ENCODE peak calls at places on chromosomes 6 and 20, in nine cellular contexts. One of them, this sample, is unnamed. For H3K4me1, the result is how much of the 10 kb centered on the place peaks cover.

GRCh38 chr6:166861304-166861703 is 95.0 kb downstream of the RNASET2 start:
- DNase-seq in naive thymus-derived CD4-positive, alpha-beta T cell: no peak
- DNase-seq in CD4-positive, CD25-positive, alpha-beta regulatory T cell: no peak
- DNase-seq in ascending aorta: no peak
- DNase-seq in heart right ventricle: no peak
- DNase-seq in kidney: no peak
- DNase-seq in GM12878: no peak
- DNase-seq in small intestine: no peak
- DNase-seq in gastrocnemius medialis: no peak
- DNase-seq in this sample: no peak

GRCh38 chr6:50849781-50850180 is 31.1 kb downstream of the TFAP2B start:
- DNase-seq in naive thymus-derived CD4-positive, alpha-beta T cell: no peak
- DNase-seq in CD4-positive, CD25-positive, alpha-beta regulatory T cell: no peak
- DNase-seq in ascending aorta: no peak
- DNase-seq in heart right ventricle: no peak
- DNase-seq in kidney: peak
- DNase-seq in GM12878: no peak
- DNase-seq in small intestine: no peak
- DNase-seq in gastrocnemius medialis: no peak
- DNase-seq in this sample: no peak

GRCh38 chr20:32880635-32881034 is 21.9 kb downstream of the EFCAB8 start:
- DNase-seq in naive thymus-derived CD4-positive, alpha-beta T cell: no peak
- DNase-seq in CD4-positive, CD25-positive, alpha-beta regulatory T cell: no peak
- DNase-seq in ascending aorta: no peak
- DNase-seq in heart right ventricle: no peak
- DNase-seq in kidney: no peak
- DNase-seq in GM12878: no peak
- DNase-seq in small intestine: no peak
- DNase-seq in gastrocnemius medialis: no peak
- DNase-seq in this sample: no peak

GRCh38 chr6:16725145-16725864 is 36.0 kb downstream of the ATXN1 start:
- DNase-seq in naive thymus-derived CD4-positive, alpha-beta T cell: no peak
- DNase-seq in CD4-positive, CD25-positive, alpha-beta regulatory T cell: no peak
- DNase-seq in ascending aorta: no peak
- DNase-seq in heart right ventricle: no peak
- DNase-seq in kidney: no peak
- DNase-seq in GM12878: no peak
- DNase-seq in small intestine: no peak
- DNase-seq in gastrocnemius medialis: no peak
- DNase-seq in this sample: no peak

GRCh38 chr6:2876210-2877056 is 26.7 kb downstream of the SERPINB9 start:
- DNase-seq in naive thymus-derived CD4-positive, alpha-beta T cell: no peak
- DNase-seq in CD4-positive, CD25-positive, alpha-beta regulatory T cell: peak
- DNase-seq in ascending aorta: peak
- DNase-seq in heart right ventricle: peak
- DNase-seq in kidney: peak
- DNase-seq in GM12878: no peak
- DNase-seq in small intestine: peak
- DNase-seq in gastrocnemius medialis: peak
- DNase-seq in this sample: peak

GRCh38 chr6:169240125-169240524 is 13.5 kb downstream of the THBS2 start:
- DNase-seq in naive thymus-derived CD4-positive, alpha-beta T cell: no peak
- DNase-seq in CD4-positive, CD25-positive, alpha-beta regulatory T cell: no peak
- DNase-seq in ascending aorta: no peak
- DNase-seq in heart right ventricle: no peak
- DNase-seq in kidney: peak
- DNase-seq in GM12878: no peak
- DNase-seq in small intestine: no peak
- DNase-seq in gastrocnemius medialis: no peak
- DNase-seq in this sample: no peak

GRCh38 chr6:144134176-144134575 is 16.1 kb upstream of the STX11 start:
- DNase-seq in naive thymus-derived CD4-positive, alpha-beta T cell: no peak
- DNase-seq in CD4-positive, CD25-positive, alpha-beta regulatory T cell: no peak
- DNase-seq in ascending aorta: no peak
- DNase-seq in heart right ventricle: no peak
- DNase-seq in kidney: no peak
- DNase-seq in GM12878: no peak
- DNase-seq in small intestine: no peak
- DNase-seq in gastrocnemius medialis: no peak
- DNase-seq in this sample: no peak

GRCh38 chr6:21639316-21639715 is 45.8 kb downstream of the SOX4 start:
- DNase-seq in naive thymus-derived CD4-positive, alpha-beta T cell: no peak
- DNase-seq in CD4-positive, CD25-positive, alpha-beta regulatory T cell: no peak
- DNase-seq in ascending aorta: no peak
- DNase-seq in heart right ventricle: no peak
- DNase-seq in kidney: no peak
- DNase-seq in GM12878: no peak
- DNase-seq in small intestine: no peak
- DNase-seq in gastrocnemius medialis: no peak
- DNase-seq in this sample: no peak

GRCh38 chr6:22028403-22028802 is 268.4 kb downstream of the PRL start:
- DNase-seq in naive thymus-derived CD4-positive, alpha-beta T cell: no peak
- DNase-seq in CD4-positive, CD25-positive, alpha-beta regulatory T cell: no peak
- DNase-seq in ascending aorta: no peak
- DNase-seq in heart right ventricle: no peak
- DNase-seq in kidney: no peak
- DNase-seq in GM12878: no peak
- DNase-seq in small intestine: no peak
- DNase-seq in gastrocnemius medialis: no peak
- DNase-seq in this sample: no peak

GRCh38 chr6:24929255-24929654 is 6.5 kb downstream of the RIPOR2 start:
- DNase-seq in naive thymus-derived CD4-positive, alpha-beta T cell: no peak
- DNase-seq in CD4-positive, CD25-positive, alpha-beta regulatory T cell: peak
- DNase-seq in ascending aorta: no peak
- DNase-seq in heart right ventricle: no peak
- DNase-seq in kidney: no peak
- DNase-seq in GM12878: no peak
- DNase-seq in small intestine: peak
- DNase-seq in gastrocnemius medialis: no peak
- DNase-seq in this sample: no peak
- H3K4me3 ChIP-seq in naive thymus-derived CD4-positive, alpha-beta T cell: peak
- H3K4me3 ChIP-seq in CD4-positive, CD25-positive, alpha-beta regulatory T cell: peak
- H3K4me3 ChIP-seq in ascending aorta: no peak
- H3K4me3 ChIP-seq in heart right ventricle: no peak
- H3K4me3 ChIP-seq in kidney: no peak
- H3K4me3 ChIP-seq in GM12878: peak
- H3K4me3 ChIP-seq in small intestine: no peak
- H3K4me3 ChIP-seq in gastrocnemius medialis: no peak
- H3K4me3 ChIP-seq in this sample: no peak

GRCh38 chr6:158042245-158042798 is 60.7 kb downstream of the SYNJ2 start:
- DNase-seq in naive thymus-derived CD4-positive, alpha-beta T cell: no peak
- DNase-seq in CD4-positive, CD25-positive, alpha-beta regulatory T cell: no peak
- DNase-seq in ascending aorta: peak
- DNase-seq in heart right ventricle: no peak
- DNase-seq in kidney: peak
- DNase-seq in GM12878: no peak
- DNase-seq in small intestine: no peak
- DNase-seq in gastrocnemius medialis: peak
- DNase-seq in this sample: peak

GRCh38 chr6:158043008-158043407 is 61.3 kb downstream of the SYNJ2 start:
- DNase-seq in naive thymus-derived CD4-positive, alpha-beta T cell: no peak
- DNase-seq in CD4-positive, CD25-positive, alpha-beta regulatory T cell: no peak
- DNase-seq in ascending aorta: no peak
- DNase-seq in heart right ventricle: no peak
- DNase-seq in kidney: peak
- DNase-seq in GM12878: no peak
- DNase-seq in small intestine: no peak
- DNase-seq in gastrocnemius medialis: peak
- DNase-seq in this sample: peak

GRCh38 chr6:158044525-158044888 is 62.8 kb downstream of the SYNJ2 start:
- DNase-seq in naive thymus-derived CD4-positive, alpha-beta T cell: no peak
- DNase-seq in CD4-positive, CD25-positive, alpha-beta regulatory T cell: no peak
- DNase-seq in ascending aorta: no peak
- DNase-seq in heart right ventricle: no peak
- DNase-seq in kidney: no peak
- DNase-seq in GM12878: no peak
- DNase-seq in small intestine: peak
- DNase-seq in gastrocnemius medialis: no peak
- DNase-seq in this sample: no peak

GRCh38 chr6:158041788-158042187 is 60.1 kb downstream of the SYNJ2 start:
- DNase-seq in naive thymus-derived CD4-positive, alpha-beta T cell: no peak
- DNase-seq in CD4-positive, CD25-positive, alpha-beta regulatory T cell: no peak
- DNase-seq in ascending aorta: no peak
- DNase-seq in heart right ventricle: no peak
- DNase-seq in kidney: peak
- DNase-seq in GM12878: no peak
- DNase-seq in small intestine: no peak
- DNase-seq in gastrocnemius medialis: peak
- DNase-seq in this sample: peak

GRCh38 chr6:158043586-158044524 is 62.2 kb downstream of the SYNJ2 start:
- DNase-seq in naive thymus-derived CD4-positive, alpha-beta T cell: no peak
- DNase-seq in CD4-positive, CD25-positive, alpha-beta regulatory T cell: no peak
- DNase-seq in ascending aorta: peak
- DNase-seq in heart right ventricle: peak
- DNase-seq in kidney: peak
- DNase-seq in GM12878: no peak
- DNase-seq in small intestine: peak
- DNase-seq in gastrocnemius medialis: peak
- DNase-seq in this sample: peak
- H3K27ac ChIP-seq in naive thymus-derived CD4-positive, alpha-beta T cell: no peak
- H3K27ac ChIP-seq in CD4-positive, CD25-positive, alpha-beta regulatory T cell: no peak
- H3K27ac ChIP-seq in ascending aorta: peak
- H3K27ac ChIP-seq in heart right ventricle: peak
- H3K27ac ChIP-seq in kidney: no peak
- H3K27ac ChIP-seq in GM12878: no peak
- H3K27ac ChIP-seq in small intestine: no peak
- H3K27ac ChIP-seq in gastrocnemius medialis: peak
- H3K27ac ChIP-seq in this sample: no peak

GRCh38 chr20:1437222-1437904 is 29.3 kb downstream of the NSFL1C start:
- DNase-seq in naive thymus-derived CD4-positive, alpha-beta T cell: peak
- DNase-seq in CD4-positive, CD25-positive, alpha-beta regulatory T cell: peak
- DNase-seq in ascending aorta: peak
- DNase-seq in heart right ventricle: peak
- DNase-seq in kidney: peak
- DNase-seq in GM12878: peak
- DNase-seq in small intestine: peak
- DNase-seq in gastrocnemius medialis: peak
- DNase-seq in this sample: peak

GRCh38 chr20:1441133-1441532 is 25.5 kb downstream of the NSFL1C start:
- DNase-seq in naive thymus-derived CD4-positive, alpha-beta T cell: peak
- DNase-seq in CD4-positive, CD25-positive, alpha-beta regulatory T cell: no peak
- DNase-seq in ascending aorta: no peak
- DNase-seq in heart right ventricle: no peak
- DNase-seq in kidney: no peak
- DNase-seq in GM12878: no peak
- DNase-seq in small intestine: no peak
- DNase-seq in gastrocnemius medialis: no peak
- DNase-seq in this sample: no peak

GRCh38 chr20:1442304-1442703 is 24.3 kb downstream of the NSFL1C start:
- DNase-seq in naive thymus-derived CD4-positive, alpha-beta T cell: no peak
- DNase-seq in CD4-positive, CD25-positive, alpha-beta regulatory T cell: no peak
- DNase-seq in ascending aorta: no peak
- DNase-seq in heart right ventricle: no peak
- DNase-seq in kidney: no peak
- DNase-seq in GM12878: no peak
- DNase-seq in small intestine: no peak
- DNase-seq in gastrocnemius medialis: no peak
- DNase-seq in this sample: no peak

GRCh38 chr20:1438361-1438760 is 28.3 kb downstream of the NSFL1C start:
- DNase-seq in naive thymus-derived CD4-positive, alpha-beta T cell: no peak
- DNase-seq in CD4-positive, CD25-positive, alpha-beta regulatory T cell: no peak
- DNase-seq in ascending aorta: no peak
- DNase-seq in heart right ventricle: no peak
- DNase-seq in kidney: no peak
- DNase-seq in GM12878: no peak
- DNase-seq in small intestine: no peak
- DNase-seq in gastrocnemius medialis: no peak
- DNase-seq in this sample: no peak

GRCh38 chr20:1440024-1440423 is 26.6 kb downstream of the NSFL1C start:
- DNase-seq in naive thymus-derived CD4-positive, alpha-beta T cell: no peak
- DNase-seq in CD4-positive, CD25-positive, alpha-beta regulatory T cell: peak
- DNase-seq in ascending aorta: no peak
- DNase-seq in heart right ventricle: no peak
- DNase-seq in kidney: no peak
- DNase-seq in GM12878: no peak
- DNase-seq in small intestine: no peak
- DNase-seq in gastrocnemius medialis: no peak
- DNase-seq in this sample: no peak
- H3K4me1 ChIP-seq in naive thymus-derived CD4-positive, alpha-beta T cell: under half
- H3K4me1 ChIP-seq in CD4-positive, CD25-positive, alpha-beta regulatory T cell: under half
- H3K4me1 ChIP-seq in ascending aorta: under half
- H3K4me1 ChIP-seq in heart right ventricle: under half
- H3K4me1 ChIP-seq in kidney: under half
- H3K4me1 ChIP-seq in GM12878: under half
- H3K4me1 ChIP-seq in small intestine: under half
- H3K4me1 ChIP-seq in gastrocnemius medialis: under half
- H3K4me1 ChIP-seq in this sample: under half

GRCh38 chr6:154404791-154405400 is 48.3 kb upstream of the IPCEF1 start:
- DNase-seq in naive thymus-derived CD4-positive, alpha-beta T cell: no peak
- DNase-seq in CD4-positive, CD25-positive, alpha-beta regulatory T cell: peak
- DNase-seq in ascending aorta: no peak
- DNase-seq in heart right ventricle: no peak
- DNase-seq in kidney: no peak
- DNase-seq in GM12878: no peak
- DNase-seq in small intestine: no peak
- DNase-seq in gastrocnemius medialis: no peak
- DNase-seq in this sample: no peak
- H3K4me3 ChIP-seq in naive thymus-derived CD4-positive, alpha-beta T cell: no peak
- H3K4me3 ChIP-seq in CD4-positive, CD25-positive, alpha-beta regulatory T cell: peak
- H3K4me3 ChIP-seq in ascending aorta: peak
- H3K4me3 ChIP-seq in heart right ventricle: no peak
- H3K4me3 ChIP-seq in kidney: no peak
- H3K4me3 ChIP-seq in GM12878: no peak
- H3K4me3 ChIP-seq in small intestine: no peak
- H3K4me3 ChIP-seq in gastrocnemius medialis: no peak
- H3K4me3 ChIP-seq in this sample: no peak

DNA sequence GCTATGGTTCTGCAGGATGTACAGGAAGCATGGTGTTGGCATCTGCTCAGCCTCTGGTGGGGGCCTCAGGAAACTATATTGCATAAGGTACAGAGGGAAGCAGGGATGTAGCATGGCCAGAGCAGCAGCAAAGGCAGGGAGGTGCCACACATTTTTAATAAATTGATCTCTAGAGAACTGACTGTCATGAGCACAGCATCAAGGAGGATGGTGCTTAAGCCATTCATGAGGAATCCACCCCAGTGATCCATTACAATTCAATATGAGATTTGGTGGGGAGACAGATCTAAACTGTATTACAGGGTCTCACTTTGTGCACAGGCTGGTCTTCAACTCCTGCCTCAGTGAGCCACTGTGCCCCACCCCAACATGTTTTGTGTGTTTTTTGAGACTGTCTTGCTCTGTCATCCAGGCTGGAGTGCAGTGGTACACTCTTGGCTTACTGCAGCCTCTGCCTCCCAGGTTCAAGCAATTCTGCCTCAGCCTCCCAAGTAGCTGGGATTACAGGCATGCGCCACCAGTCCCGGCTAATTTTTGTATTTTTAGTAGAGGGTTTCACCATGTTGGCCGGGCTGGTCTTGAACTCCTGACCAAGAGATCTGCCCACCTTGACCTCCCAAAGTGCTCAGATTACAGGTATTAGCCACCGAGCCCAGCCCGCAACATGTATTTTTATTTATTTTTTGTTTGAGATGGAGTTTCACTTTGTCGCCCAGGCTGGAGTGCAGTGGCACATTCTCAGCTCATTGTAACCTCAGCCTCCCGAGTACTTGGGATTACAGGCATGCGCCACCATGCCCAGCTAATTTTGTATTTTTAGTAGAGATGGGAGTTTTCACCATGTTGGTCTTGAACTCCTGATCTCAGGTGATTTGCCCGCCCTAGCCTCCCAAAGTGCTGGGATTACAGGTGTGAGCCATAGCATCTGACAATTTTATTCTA is 10.3 kb downstream of the HSPA1B start:
- DNase-seq in naive thymus-derived CD4-positive, alpha-beta T cell: no peak
- DNase-seq in CD4-positive, CD25-positive, alpha-beta regulatory T cell: no peak
- DNase-seq in ascending aorta: no peak
- DNase-seq in heart right ventricle: no peak
- DNase-seq in kidney: peak
- DNase-seq in GM12878: no peak
- DNase-seq in small intestine: no peak
- DNase-seq in gastrocnemius medialis: no peak
- DNase-seq in this sample: no peak
- H3K27ac ChIP-seq in naive thymus-derived CD4-positive, alpha-beta T cell: peak
- H3K27ac ChIP-seq in CD4-positive, CD25-positive, alpha-beta regulatory T cell: peak
- H3K27ac ChIP-seq in ascending aorta: no peak
- H3K27ac ChIP-seq in heart right ventricle: peak
- H3K27ac ChIP-seq in kidney: no peak
- H3K27ac ChIP-seq in GM12878: no peak
- H3K27ac ChIP-seq in small intestine: peak
- H3K27ac ChIP-seq in gastrocnemius medialis: peak
- H3K27ac ChIP-seq in this sample: peak